ENCODE peak calls at places on chromosomes 12 and 14, in four cellular contexts. T is K562, Y is HepG2, J is GM12878. W is an unnamed sample.

GRCh38 chr12:57754411-57755193 is at the start of gene MARCHF9:
- DNase-seq in T (peak; percentile 88), J (no peak), Y (no peak), W (no peak)

GRCh38 chr12:108884116-108885012 is 4.5 kb downstream of the DAO start:
- DNase-seq in J (no peak), Y (peak; percentile 14), T (peak; percentile 55), W (peak; percentile 66)

GRCh38 chr12:92408072-92408900 is 262.6 kb upstream of the BTG1 start:
- DNase-seq in J (no peak), T (peak; percentile 44), Y (peak; percentile 4), W (peak; percentile 65)

GRCh38 chr12:116186482-116187157 is 90.9 kb downstream of the MED13L start:
- DNase-seq in J (no peak), Y (peak; percentile 36), T (no peak), W (no peak)

GRCh38 chr14:33686218-33686617 is 264.7 kb downstream of the EGLN3 start:
- DNase-seq in T (no peak), J (no peak), Y (no peak), W (no peak)

GRCh38 chr14:74771409-74771808 is 8.3 kb downstream of the YLPM1 start:
- DNase-seq in J (no peak), T (no peak), Y (no peak), W (no peak)

GRCh38 chr14:28375295-28375694 is 391.3 kb upstream of the FOXG1 start:
- DNase-seq in Y (no peak), T (no peak), J (no peak), W (peak; percentile 19)

GRCh38 chr12:10448236-10448635 is 4.9 kb downstream of the KLRC1 start:
- DNase-seq in J (no peak), T (no peak), Y (no peak), W (no peak)

GRCh38 chr12:57162541-57163125 is 15.2 kb upstream of the LRP1-AS start:
- DNase-seq in T (no peak), Y (no peak), J (no peak), W (no peak)

GRCh38 chr12:64059685-64060084 is 162.4 kb downstream of the KICS2 start:
- DNase-seq in T (no peak), Y (no peak), J (no peak), W (no peak)

GRCh38 chr12:62767946-62768345 is 167.0 kb downstream of the PPM1H start:
- DNase-seq in Y (no peak), J (no peak), T (no peak), W (no peak)

GRCh38 chr12:130925616-130926015 is 28.1 kb upstream of the ADGRD1 start:
- DNase-seq in T (no peak), J (no peak), Y (no peak), W (no peak)
- TF ChIP-seq EP300 in T (no peak), J (no peak), Y (no peak), W (no peak)

GRCh38 chr14:91202234-91202974 is 42.1 kb downstream of the GPR68 start:
- DNase-seq in T (peak; percentile 73), Y (no peak), J (no peak), W (no peak)
- TF ChIP-seq MYC in T (peak; percentile 36), Y (no peak), J (no peak), W (no peak)

GRCh38 chr12:74031045-74031444 is 506.6 kb upstream of the ATXN7L3B start:
- DNase-seq in J (no peak), Y (no peak), T (no peak), W (no peak)
- TF ChIP-seq EP300 in J (no peak), Y (no peak), T (no peak), W (no peak)

GRCh38 chr12:68439368-68440045 is 107.3 kb upstream of the MDM1 start:
- DNase-seq in J (no peak), Y (no peak), T (no peak), W (no peak)

GRCh38 chr12:68435238-68435637 is 103.1 kb upstream of the MDM1 start:
- DNase-seq in J (no peak), Y (no peak), T (no peak), W (no peak)

GRCh38 chr12:68435816-68436215 is 103.7 kb upstream of the MDM1 start:
- DNase-seq in T (no peak), J (no peak), Y (no peak), W (peak; percentile 42)

GRCh38 chr12:68434391-68435007 is 102.3 kb upstream of the MDM1 start:
- DNase-seq in T (no peak), Y (no peak), J (no peak), W (no peak)

DNA sequence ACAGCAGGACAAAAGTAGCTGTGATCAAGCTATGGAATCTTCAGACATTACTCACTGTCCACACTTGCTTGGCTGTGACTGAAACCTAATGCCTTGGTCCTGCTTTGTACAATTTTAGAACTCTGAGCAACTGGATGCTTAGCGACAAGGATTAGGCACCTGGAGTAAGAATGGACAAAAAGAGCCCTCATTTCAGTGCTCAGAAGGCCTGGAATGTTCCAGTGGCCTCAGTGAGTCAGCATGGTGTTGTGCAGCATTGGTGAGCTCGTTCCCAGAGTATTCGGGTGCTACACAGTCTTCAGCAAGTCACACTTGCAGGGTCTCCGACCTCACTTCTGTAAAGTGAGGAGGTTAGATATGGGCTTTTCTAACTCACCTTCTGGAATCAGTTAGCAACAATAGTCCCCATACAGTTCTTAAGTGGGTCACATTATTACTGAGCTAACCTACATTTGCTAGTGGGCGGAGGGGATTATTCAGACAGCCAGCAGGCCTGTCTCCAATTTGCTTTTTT is 108.0 kb upstream of the MDM1 start:
- DNase-seq in T (no peak), Y (no peak), J (no peak), W (no peak)
- TF ChIP-seq MYC in T (no peak), Y (no peak), J (no peak), W (no peak)

GRCh38 chr12:29428630-29429029 is 47.7 kb upstream of the ERGIC2 start:
- DNase-seq in T (no peak), Y (no peak), J (peak; percentile 34), W (peak; percentile 10)
- TF ChIP-seq EP300 in T (no peak), Y (no peak), J (peak; percentile 12), W (no peak)

W was measured in A549.